ENCODE peak calls at places on chromosomes 7 and 10, in six cellular contexts. S is neural progenitor cell; W is RWPE1; Y is body of pancreas; L is CD8-positive, alpha-beta memory T cell; U is heart left ventricle. B is an unnamed sample.

GRCh38 chr7:5083291-5083690 is 37.6 kb downstream of the RBAK start:
- DNase-seq in S (no peak), W (no peak), Y (no peak), L (no peak), U (no peak), B (no peak)

GRCh38 chr7:666454-667292 is 59.8 kb upstream of the DNAAF5 start:
- DNase-seq in S (no peak), W (no peak), Y (no peak), L (no peak), U (no peak), B (no peak)

GRCh38 chr10:33461295-33461640 is 126.8 kb upstream of the NRP1 start:
- DNase-seq in S (no peak), W (no peak), Y (no peak), L (no peak), U (no peak), B (no peak)

GRCh38 chr7:114784177-114784576 is 137.7 kb upstream of the MDFIC start:
- DNase-seq in S (no peak), W (no peak), Y (no peak), L (no peak), U (no peak), B (no peak)

GRCh38 chr10:4663162-4663992 is 162.6 kb upstream of the AKR1E2 start:
- DNase-seq in S (peak), W (peak), Y (peak), L (no peak), U (peak), B (peak)

GRCh38 chr10:58384095-58384494 is 1.1 kb upstream of the TFAM start:
- DNase-seq in S (no peak), W (no peak), Y (no peak), L (peak), U (no peak), B (no peak)

GRCh38 chr7:22296916-22297315 is 60.0 kb downstream of the RAPGEF5 start:
- DNase-seq in S (no peak), W (no peak), Y (no peak), L (no peak), U (no peak), B (no peak)

GRCh38 chr10:86252051-86252450 is 114.5 kb downstream of the GRID1 start:
- DNase-seq in S (no peak), W (no peak), Y (no peak), L (no peak), U (no peak), B (no peak)

GRCh38 chr10:80278480-80278879 is 11.0 kb downstream of the MAT1A start:
- DNase-seq in S (no peak), W (no peak), Y (no peak), L (no peak), U (no peak), B (no peak)

GRCh38 chr10:112177247-112177646 is 6.3 kb downstream of the GPAM start:
- DNase-seq in S (no peak), W (no peak), Y (no peak), L (no peak), U (no peak), B (no peak)

GRCh38 chr10:273088-273487 is 137.8 kb downstream of the ZMYND11 start:
- DNase-seq in S (no peak), W (no peak), Y (no peak), L (no peak), U (no peak), B (no peak)

GRCh38 chr10:127426746-127427145 is 122.4 kb upstream of the NPS start:
- DNase-seq in S (no peak), W (no peak), Y (no peak), L (no peak), U (no peak), B (no peak)

GRCh38 chr7:118053353-118053752 is 130.6 kb upstream of the LSM8 start:
- DNase-seq in S (no peak), W (no peak), Y (peak), L (no peak), U (no peak), B (no peak)

GRCh38 chr10:64033710-64034109 is 512.5 kb downstream of the REEP3 start:
- DNase-seq in S (no peak), W (no peak), Y (no peak), L (no peak), U (no peak), B (no peak)

GRCh38 chr10:78891741-78892140 is 177.0 kb upstream of the ZMIZ1 start:
- DNase-seq in S (no peak), W (no peak), Y (no peak), L (no peak), U (no peak), B (no peak)

GRCh38 chr10:99698504-99699080 is 33.3 kb downstream of the COX15 start:
- DNase-seq in S (no peak), W (no peak), Y (peak), L (no peak), U (no peak), B (no peak)

GRCh38 chr7:12360948-12361347 is 42.7 kb downstream of the VWDE start:
- DNase-seq in S (no peak), W (no peak), Y (no peak), L (no peak), U (no peak), B (no peak)

GRCh38 chr10:13671874-13672273 is 85.1 kb downstream of the PRPF18 start:
- DNase-seq in S (no peak), W (no peak), Y (no peak), L (no peak), U (no peak), B (no peak)

GRCh38 chr10:113300628-113301027 is 252.2 kb upstream of the HABP2 start:
- DNase-seq in S (no peak), W (no peak), Y (no peak), L (no peak), U (no peak), B (no peak)

GRCh38 chr10:122373713-122374112 is 795 bp upstream of the PLEKHA1 start:
- DNase-seq in S (no peak), W (peak), Y (peak), L (no peak), U (no peak), B (no peak)

GRCh38 chr10:24465899-24466615 is 257.1 kb downstream of the KIAA1217 start:
- DNase-seq in S (no peak), W (peak), Y (peak), L (no peak), U (no peak), B (peak)

GRCh38 chr7:64905133-64905532 is 2.1 kb downstream of the ZNF273 start:
- DNase-seq in S (no peak), W (no peak), Y (no peak), L (no peak), U (no peak), B (no peak)

GRCh38 chr7:73391396-73391795 is 42.2 kb upstream of the FZD9 start:
- DNase-seq in S (no peak), W (no peak), Y (no peak), L (no peak), U (no peak), B (no peak)

GRCh38 chr10:92848441-92849233 is at the start of gene EXOC6:
- DNase-seq in S (peak), W (peak), Y (peak), L (peak), U (peak), B (peak)

GRCh38 chr10:119120413-119120867 is 16.5 kb downstream of the DENND10 start:
- DNase-seq in S (no peak), W (no peak), Y (peak), L (peak), U (no peak), B (no peak)

DNA sequence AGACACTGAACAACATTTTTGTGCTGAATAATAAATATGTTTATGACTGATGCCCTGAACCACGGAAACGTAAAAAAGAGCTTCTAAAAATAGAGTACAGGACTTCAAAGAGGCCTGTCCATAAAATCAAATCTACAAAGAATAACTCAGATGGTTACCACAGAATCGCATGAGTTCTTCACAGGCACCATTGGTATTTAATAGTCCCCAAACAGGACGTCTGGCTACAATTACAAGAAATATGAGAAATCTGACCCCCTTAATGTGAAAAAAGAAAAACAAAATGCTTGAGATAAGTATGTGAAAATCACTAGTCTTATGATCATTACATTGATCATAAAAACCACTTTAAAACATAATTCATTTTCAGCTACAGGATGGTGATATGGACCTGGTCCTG is 20.8 kb downstream of the CYTH3 start:
- DNase-seq in S (no peak), W (no peak), Y (no peak), L (no peak), U (no peak), B (no peak)
- H3K27ac ChIP-seq in S (no peak), W (no peak), Y (no peak), L (no peak), U (no peak), B (no peak)

DNA sequence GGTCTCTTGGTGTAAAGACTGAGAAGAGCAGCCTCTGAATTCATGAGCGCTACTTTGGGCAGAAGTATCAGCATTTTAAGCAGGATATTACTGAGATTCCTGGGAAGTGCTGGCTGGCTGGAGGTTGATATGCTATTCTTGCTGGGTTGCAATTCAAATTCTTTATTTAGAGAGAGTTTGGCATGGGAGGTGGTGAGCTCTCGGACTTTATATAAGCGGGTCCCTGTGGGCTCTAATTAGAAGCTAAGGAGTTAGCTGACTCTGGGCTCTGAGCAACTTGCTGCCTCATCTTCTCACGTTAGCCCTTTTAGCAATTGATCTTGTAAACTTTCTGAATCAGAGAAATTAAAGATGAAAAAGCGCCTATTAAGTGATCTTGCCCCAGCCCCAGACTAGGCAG is 430.9 kb downstream of the SORCS3 start:
- DNase-seq in S (no peak), W (no peak), Y (no peak), L (no peak), U (no peak), B (no peak)
- H3K27ac ChIP-seq in S (no peak), W (no peak), Y (no peak), L (no peak), U (no peak), B (no peak)

GRCh38 chr10:97434557-97434956 is 8.6 kb downstream of the PGAM1 start:
- DNase-seq in S (no peak), W (no peak), Y (no peak), L (no peak), U (no peak), B (no peak)
- H3K27ac ChIP-seq in S (peak), W (peak), Y (no peak), L (no peak), U (no peak), B (no peak)

GRCh38 chr7:54831644-54832095 is 72.7 kb upstream of the SEC61G start:
- DNase-seq in S (no peak), W (peak), Y (no peak), L (no peak), U (no peak), B (peak)
- H3K27ac ChIP-seq in S (no peak), W (no peak), Y (no peak), L (no peak), U (no peak), B (peak)

DNA sequence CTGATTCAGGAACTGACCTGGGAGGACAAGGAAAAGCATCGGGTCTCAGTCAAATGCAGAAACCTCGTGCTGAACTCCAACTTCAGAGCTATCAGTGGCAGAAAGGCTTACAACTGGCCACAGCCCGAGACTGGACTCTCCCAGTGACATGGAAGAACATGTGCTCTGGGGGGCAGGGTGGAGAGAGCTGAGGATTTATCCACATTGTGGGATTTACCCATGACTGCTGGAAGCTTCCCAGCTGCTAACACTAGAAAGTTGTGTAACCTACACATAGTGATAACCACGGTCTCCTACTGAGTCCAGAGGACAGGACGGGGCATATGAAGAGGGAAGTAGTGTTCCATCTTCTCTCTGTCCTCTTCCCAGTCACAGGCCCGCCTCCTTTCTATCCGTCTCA is 103.4 kb downstream of the ITIH5 start:
- DNase-seq in S (no peak), W (no peak), Y (peak), L (no peak), U (peak), B (no peak)
- H3K27ac ChIP-seq in S (no peak), W (no peak), Y (peak), L (no peak), U (no peak), B (no peak)

GRCh38 chr7:83866587-83866986 is 217.6 kb upstream of the SEMA3E start:
- DNase-seq in S (no peak), W (no peak), Y (no peak), L (no peak), U (no peak), B (no peak)
- H3K27ac ChIP-seq in S (no peak), W (no peak), Y (no peak), L (no peak), U (no peak), B (no peak)

DNA sequence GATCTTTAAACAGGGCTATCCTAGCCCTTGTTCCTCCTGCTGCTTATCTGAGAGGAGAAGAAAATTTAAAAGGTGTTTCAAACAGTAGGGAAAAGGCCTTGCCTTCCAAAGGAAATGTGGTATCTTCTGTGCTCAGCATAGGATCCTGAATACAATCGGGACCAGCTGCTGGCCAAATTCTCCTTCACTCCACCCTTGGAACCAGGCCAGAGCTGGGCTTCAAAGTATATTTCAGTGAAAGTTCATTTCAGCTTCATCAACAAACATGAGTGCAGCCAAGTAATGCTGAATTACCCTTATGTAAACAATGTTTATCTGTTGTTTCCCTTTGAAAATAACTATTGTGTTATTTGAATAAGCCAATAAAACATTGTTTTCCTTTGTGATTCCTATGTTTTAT is 146.5 kb upstream of the MEOX2 start:
- DNase-seq in S (no peak), W (no peak), Y (peak), L (no peak), U (peak), B (no peak)
- H3K27ac ChIP-seq in S (no peak), W (no peak), Y (no peak), L (no peak), U (peak), B (no peak)

GRCh38 chr10:103244663-103245271 is 920 bp upstream of the RPEL1 start:
- DNase-seq in S (peak), W (peak), Y (peak), L (peak), U (peak), B (peak)

GRCh38 chr10:103238506-103239252 is 7.0 kb upstream of the RPEL1 start:
- DNase-seq in S (peak), W (peak), Y (peak), L (no peak), U (peak), B (peak)

GRCh38 chr10:103246328-103246727 is 641 bp downstream of the RPEL1 start:
- DNase-seq in S (no peak), W (no peak), Y (no peak), L (no peak), U (no peak), B (no peak)

GRCh38 chr10:103235775-103236174 is 9.9 kb upstream of the RPEL1 start:
- DNase-seq in S (no peak), W (no peak), Y (no peak), L (no peak), U (no peak), B (no peak)

DNA sequence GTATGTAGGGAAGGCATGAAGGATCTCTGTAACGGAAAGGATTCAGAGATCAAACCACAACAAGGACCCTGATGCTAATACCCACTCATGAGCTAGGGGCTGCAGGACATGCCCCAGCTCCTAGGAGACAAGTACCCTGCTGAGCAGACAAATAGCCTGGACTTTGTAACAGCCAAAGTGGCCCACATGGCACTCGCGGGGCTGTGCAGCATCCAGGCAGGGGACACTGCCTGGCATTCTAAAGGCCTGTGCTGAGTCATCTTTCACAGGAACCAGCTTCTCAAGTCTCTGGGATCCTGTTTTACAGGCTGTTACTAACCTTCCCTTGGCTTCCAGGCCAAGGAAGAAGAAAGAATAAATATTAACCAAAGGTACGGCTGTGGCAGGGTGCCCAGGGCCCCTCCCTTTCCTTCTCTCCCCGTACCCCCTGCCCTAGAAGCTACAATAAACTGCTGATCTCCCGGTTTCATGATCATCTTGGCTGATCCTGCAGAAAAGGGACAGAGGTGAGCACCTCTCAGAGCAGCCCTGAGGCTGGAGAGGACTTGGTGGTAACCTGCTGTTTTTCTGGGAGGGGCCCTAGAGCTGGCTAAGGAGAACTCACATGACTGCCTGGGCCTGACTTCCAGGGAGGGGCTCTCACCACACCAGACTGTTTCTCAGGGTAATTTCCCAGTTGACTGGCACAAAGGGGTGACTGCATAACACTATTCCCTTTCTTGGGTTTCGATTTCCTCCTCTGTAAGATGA is 4.2 kb upstream of the RPEL1 start:
- DNase-seq in S (peak), W (peak), Y (peak), L (no peak), U (no peak), B (peak)
- H3K27ac ChIP-seq in S (no peak), W (peak), Y (peak), L (no peak), U (no peak), B (peak)

GRCh38 chr7:7185382-7185989 is 3.1 kb downstream of the C1GALT1 start:
- DNase-seq in S (no peak), W (no peak), Y (no peak), L (no peak), U (no peak), B (no peak)

GRCh38 chr7:7190142-7190541 is 7.8 kb downstream of the C1GALT1 start:
- DNase-seq in S (no peak), W (no peak), Y (no peak), L (no peak), U (no peak), B (no peak)

GRCh38 chr7:7191137-7191536 is 8.8 kb downstream of the C1GALT1 start:
- DNase-seq in S (no peak), W (no peak), Y (no peak), L (no peak), U (no peak), B (no peak)

GRCh38 chr7:7188091-7188490 is 5.7 kb downstream of the C1GALT1 start:
- DNase-seq in S (no peak), W (no peak), Y (no peak), L (no peak), U (no peak), B (no peak)

DNA sequence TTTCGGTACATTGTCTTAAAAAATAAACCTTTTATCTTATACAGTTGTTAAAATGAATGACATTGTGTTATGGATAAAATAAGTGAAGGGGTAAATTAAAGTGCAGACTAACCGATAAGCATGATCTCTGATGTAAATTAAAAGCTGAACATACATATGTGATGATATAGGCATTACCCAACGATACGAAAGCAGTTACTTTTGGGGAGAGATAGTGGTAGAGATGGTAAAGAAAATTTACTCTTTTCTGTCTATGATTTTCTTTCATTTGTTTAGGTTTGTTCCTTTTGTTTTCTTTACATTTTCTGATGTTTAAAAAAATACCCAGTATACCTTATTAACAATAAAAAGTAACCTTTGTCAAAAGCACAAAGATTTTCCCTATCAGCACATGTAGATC is 6.4 kb downstream of the C1GALT1 start:
- DNase-seq in S (no peak), W (no peak), Y (no peak), L (no peak), U (no peak), B (no peak)
- H3K27ac ChIP-seq in S (no peak), W (no peak), Y (no peak), L (no peak), U (no peak), B (no peak)

B was measured in HCT116.